ENCODE peak calls at places on chromosomes 12 and 14, in four cellular contexts. T is stimulated activated CD8-positive, alpha-beta memory T cell treated with anti-CD3 and anti-CD28 coated beads, Interleukin-12 subunit alpha, Interleukin-12 subunit beta, amount 100 ng/mL, for 1 hour; F is progenitor cell of endocrine pancreas; B is H1. C is an unnamed sample.

GRCh38 chr12:119988788-119989618 is at the start of gene BICDL1:
- DNase-seq in T (peak), F (peak), B (peak), C (peak)

GRCh38 chr14:49940805-49941421 is 48.0 kb downstream of the ARF6 start:
- DNase-seq in T (no peak), F (no peak), B (no peak), C (no peak)

GRCh38 chr12:130218682-130219081 is 56.4 kb downstream of the FZD10 start:
- DNase-seq in T (no peak), F (no peak), B (no peak), C (no peak)

GRCh38 chr12:38586652-38587219 is 270.2 kb downstream of the ALG10B start:
- DNase-seq in T (no peak), F (no peak), B (no peak), C (no peak)

GRCh38 chr12:34406228-34406995 is 384.1 kb downstream of the ALG10 start:
- DNase-seq in T (no peak), F (peak), B (no peak), C (no peak)

GRCh38 chr14:94364037-94364436 is 24.4 kb downstream of the SERPINA1 start:
- DNase-seq in T (no peak), F (no peak), B (no peak), C (no peak)

GRCh38 chr14:104440297-104440956 is 139.1 kb upstream of the C14orf180 start:
- DNase-seq in T (no peak), F (no peak), B (no peak), C (peak)

GRCh38 chr12:41264281-41264680 is 76.2 kb downstream of the PDZRN4 start:
- DNase-seq in T (no peak), F (no peak), B (no peak), C (no peak)

GRCh38 chr14:34055545-34055944 is 104.7 kb upstream of the EGLN3 start:
- DNase-seq in T (no peak), F (no peak), B (no peak), C (no peak)

GRCh38 chr14:104346112-104346462 is 207.7 kb downstream of the KIF26A start:
- DNase-seq in T (no peak), F (no peak), B (no peak), C (no peak)

GRCh38 chr12:99648183-99648582 is 630 bp downstream of the GARIN6 start:
- DNase-seq in T (no peak), F (no peak), B (no peak), C (no peak)

GRCh38 chr12:121626853-121627623 is 708 bp downstream of the ORAI1 start:
- DNase-seq in T (peak), F (peak), B (peak), C (peak)

GRCh38 chr12:19669793-19670192 is 230.5 kb downstream of the AEBP2 start:
- DNase-seq in T (no peak), F (no peak), B (no peak), C (no peak)

GRCh38 chr12:8628731-8629130 is 16.1 kb upstream of the AICDA start:
- DNase-seq in T (no peak), F (no peak), B (no peak), C (no peak)

GRCh38 chr14:72516936-72517408 is 376.9 kb downstream of the DPF3 start:
- DNase-seq in T (peak), F (peak), B (peak), C (peak)

GRCh38 chr12:49969027-49969426 is 3.7 kb upstream of the AQP6 start:
- DNase-seq in T (no peak), F (no peak), B (no peak), C (no peak)

GRCh38 chr12:14696265-14696741 is at the start of gene GUCY2C:
- DNase-seq in T (no peak), F (no peak), B (no peak), C (no peak)

GRCh38 chr12:76777765-76778216 is 13.9 kb downstream of the ZDHHC17 start:
- DNase-seq in T (no peak), F (no peak), B (no peak), C (no peak)

GRCh38 chr12:123916729-123917128 is 55.9 kb downstream of the CCDC92 start:
- DNase-seq in T (peak), F (no peak), B (no peak), C (no peak)

GRCh38 chr12:117367006-117367638 is 5.7 kb upstream of the NOS1 start:
- DNase-seq in T (peak), F (peak), B (peak), C (peak)

GRCh38 chr12:94714378-94714777 is 64.0 kb upstream of the TMCC3 start:
- DNase-seq in T (no peak), F (no peak), B (no peak), C (no peak)

GRCh38 chr14:50545618-50546017 is 13.2 kb upstream of the MAP4K5 start:
- DNase-seq in T (no peak), F (no peak), B (no peak), C (no peak)

GRCh38 chr12:5648692-5649338 is 216.9 kb downstream of the NTF3 start:
- DNase-seq in T (no peak), F (peak), B (peak), C (no peak)

GRCh38 chr14:70885343-70886014 is 21.8 kb upstream of the PCNX1 start:
- DNase-seq in T (no peak), F (no peak), B (no peak), C (no peak)

GRCh38 chr14:83909507-83909906 is 1620.4 kb upstream of the FLRT2 start:
- DNase-seq in T (no peak), F (no peak), B (no peak), C (no peak)

GRCh38 chr12:69639400-69640016 is 28.8 kb upstream of the LRRC10 start:
- DNase-seq in T (peak), F (peak), B (peak), C (peak)

GRCh38 chr14:97010491-97011160 is 213.4 kb downstream of the VRK1 start:
- DNase-seq in T (no peak), F (no peak), B (peak), C (no peak)

GRCh38 chr14:22147716-22148115 is 441.3 kb downstream of the DAD1 start:
- DNase-seq in T (no peak), F (no peak), B (no peak), C (no peak)

GRCh38 chr12:117447665-117448366 is 86.4 kb upstream of the NOS1 start:
- DNase-seq in T (no peak), F (no peak), B (no peak), C (no peak)

GRCh38 chr12:31002999-31003398 is 70.7 kb upstream of the DDX11 start:
- DNase-seq in T (no peak), F (no peak), B (no peak), C (no peak)